ENCODE peak calls at places on chromosomes 11 and 22, in five cellular contexts. P, F, Z, J and I are unnamed samples.
A peak's percentile ranks its signal among the peaks of the same experiment; 100 is the strongest.

GRCh38 chr11:65708451-65708850 is 3.6 kb upstream of the KAT5 start:
- DNase-seq in P (no peak), F (no peak), Z (no peak), J (no peak), I (no peak)

GRCh38 chr11:133078591-133079179 is 453.6 kb downstream of the OPCML start:
- DNase-seq in P (peak; percentile 58), F (peak; percentile 69), Z (no peak), J (peak; percentile 78), I (no peak)

GRCh38 chr11:113507341-113507740 is 32.1 kb upstream of the DRD2 start:
- DNase-seq in P (no peak), F (no peak), Z (no peak), J (no peak), I (no peak)

GRCh38 chr11:35083181-35084061 is 55.5 kb upstream of the CD44 start:
- DNase-seq in P (no peak), F (peak; percentile 95), Z (peak; percentile 72), J (peak; percentile 6), I (peak; percentile 53)

GRCh38 chr11:125679397-125679796 is 1.2 kb downstream of the ACRV1 start:
- DNase-seq in P (no peak), F (peak; percentile 4), Z (no peak), J (no peak), I (no peak)

GRCh38 chr22:46068908-46069481 is 81.3 kb upstream of the PPARA start:
- DNase-seq in P (no peak), F (peak; percentile 75), Z (peak; percentile 19), J (no peak), I (peak; percentile 20)

GRCh38 chr22:31313366-31314147 is 21.3 kb upstream of the PIK3IP1 start:
- DNase-seq in P (peak; percentile 54), F (peak; percentile 82), Z (peak; percentile 94), J (peak; percentile 75), I (peak; percentile 62)

GRCh38 chr11:72012897-72013721 is 14.4 kb downstream of the IL18BP start:
- DNase-seq in P (no peak), F (no peak), Z (peak; percentile 77), J (no peak), I (peak; percentile 80)

GRCh38 chr11:72239849-72240460 is 4.0 kb downstream of the PHOX2A start:
- DNase-seq in P (no peak), F (peak; percentile 73), Z (no peak), J (peak; percentile 20), I (no peak)

GRCh38 chr11:48124880-48125279 is 91.7 kb upstream of the OR4B1 start:
- DNase-seq in P (no peak), F (no peak), Z (peak; percentile 35), J (no peak), I (no peak)

GRCh38 chr11:36030707-36031365 is 87.0 kb downstream of the LDLRAD3 start:
- DNase-seq in P (no peak), F (peak; percentile 79), Z (no peak), J (no peak), I (no peak)

GRCh38 chr22:17095538-17095937 is 10.7 kb downstream of the IL17RA start:
- DNase-seq in P (no peak), F (no peak), Z (no peak), J (peak; percentile 45), I (no peak)

GRCh38 chr11:74397531-74398243 is 546 bp downstream of the PGM2L1 start:
- DNase-seq in P (peak; percentile 27), F (peak; percentile 53), Z (no peak), J (peak; percentile 59), I (no peak)

GRCh38 chr22:21585389-21585788 is 17.9 kb downstream of the UBE2L3 start:
- DNase-seq in P (no peak), F (no peak), Z (no peak), J (no peak), I (no peak)

GRCh38 chr11:129768356-129768755 is 47.3 kb upstream of the TMEM45B start:
- DNase-seq in P (no peak), F (no peak), Z (no peak), J (no peak), I (no peak)

GRCh38 chr22:17131686-17132085 is 10.5 kb upstream of the TMEM121B start:
- DNase-seq in P (no peak), F (no peak), Z (no peak), J (peak; percentile 65), I (no peak)

DNA sequence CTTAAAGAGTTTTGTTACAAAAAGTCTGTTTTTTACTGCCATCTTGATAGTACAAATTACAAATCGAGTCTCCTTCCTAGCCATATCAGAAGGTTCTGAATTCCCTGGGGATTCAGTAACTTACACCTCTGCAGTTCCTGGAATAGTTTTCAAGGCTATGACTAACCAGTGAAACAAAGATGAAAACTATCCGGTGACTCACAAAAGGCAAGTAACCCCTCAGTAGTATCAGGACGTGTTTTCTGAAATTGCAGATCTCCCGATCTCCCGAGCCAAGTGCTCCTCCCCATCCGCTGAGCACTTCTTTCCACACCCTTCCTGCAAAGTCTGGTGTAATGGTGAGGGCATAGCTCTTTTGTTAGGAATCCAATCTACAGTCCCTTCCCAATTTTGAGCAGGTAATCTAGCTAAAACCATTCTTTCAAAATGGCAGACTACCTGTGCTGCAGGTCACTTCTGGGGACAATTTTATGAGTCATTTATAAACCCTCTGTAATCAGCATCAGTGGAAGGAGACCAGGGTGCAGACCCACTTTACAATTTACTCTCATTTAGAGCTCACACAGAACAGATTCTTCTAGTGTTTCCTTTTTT is 7.7 kb downstream of the E2F8 start:
- DNase-seq in P (no peak), F (peak; percentile 44), Z (no peak), J (no peak), I (no peak)
- H3K36me3 ChIP-seq in P (peaks cover 8% of the 10 kb centered on the region), F (no peaks in the 10 kb centered on the region), Z (no peaks in the 10 kb centered on the region), J (no peaks in the 10 kb centered on the region), I (no peaks in the 10 kb centered on the region)

DNA sequence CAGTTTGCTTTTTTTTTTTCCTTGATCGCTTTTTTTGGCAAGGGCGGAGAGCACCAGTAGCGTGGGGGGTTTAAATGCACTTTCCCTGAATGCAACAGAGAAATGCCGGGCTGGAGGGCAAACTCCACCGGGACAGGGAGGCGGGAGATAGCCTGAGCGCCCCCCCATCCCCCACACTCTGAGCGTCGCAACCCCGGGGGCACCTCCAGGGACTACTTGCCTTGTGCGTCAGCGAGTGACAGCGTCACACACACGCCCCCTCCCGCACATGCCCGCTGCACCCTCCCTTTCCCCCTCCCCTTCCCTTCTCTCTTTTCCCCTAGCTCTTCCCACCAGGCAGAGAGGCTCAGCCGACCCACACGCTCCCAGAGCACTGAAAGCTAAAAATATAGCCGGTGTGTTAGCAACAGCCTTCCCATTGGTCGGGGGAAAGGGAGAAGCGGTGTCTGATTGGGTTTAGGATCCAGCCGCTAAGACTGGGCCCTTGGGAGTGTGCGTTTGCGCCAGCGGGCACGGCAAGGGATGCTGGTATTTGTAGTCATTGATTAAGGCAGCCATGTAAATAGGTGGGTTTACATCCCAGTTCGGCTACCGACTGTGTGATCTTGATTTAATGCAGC is 1.7 kb upstream of the TOB2 start:
- DNase-seq in P (peak; percentile 99), F (peak; percentile 99), Z (peak; percentile 97), J (peak; percentile 98), I (peak; percentile 99)
- H3K4me3 ChIP-seq in P (peak overlapping the region; percentile 85), F (peak overlapping the region; percentile 99), Z (peak overlapping the region; percentile 93), J (peak overlapping the region; percentile 96), I (peak overlapping the region; percentile 95)

DNA sequence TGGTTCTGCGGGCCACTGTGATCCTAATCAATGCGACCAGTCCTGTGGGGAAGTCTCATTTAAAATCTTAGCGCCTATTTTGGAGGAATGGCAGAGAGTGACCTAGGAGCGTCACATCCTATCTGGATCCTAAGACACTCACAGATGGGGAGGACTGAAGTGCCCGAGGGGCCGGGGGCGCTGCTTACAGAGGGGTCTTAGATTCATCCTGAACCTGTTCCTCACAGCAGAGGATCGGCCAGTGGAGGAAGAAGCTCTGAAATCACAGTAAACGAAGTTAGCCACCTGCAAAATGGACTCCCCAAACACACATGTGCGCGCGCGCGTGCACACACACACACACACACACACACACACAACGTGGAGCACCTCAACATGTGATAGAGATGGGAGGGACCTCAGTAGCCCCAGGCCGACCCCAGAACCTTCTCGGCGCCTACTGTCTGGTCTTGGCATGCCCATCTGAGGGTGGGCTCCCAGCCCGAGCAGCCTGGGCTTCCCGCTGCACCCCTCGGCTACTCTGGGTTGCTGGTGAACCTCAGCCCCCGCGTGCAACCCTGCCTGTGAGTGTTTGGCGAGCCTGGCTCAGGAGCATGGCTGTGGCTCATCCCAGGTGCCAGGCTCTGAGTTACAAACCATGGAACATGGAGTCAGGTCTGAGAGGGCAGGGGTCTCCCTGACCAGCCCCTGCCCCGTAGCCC is 613.3 kb downstream of the TBC1D22A start:
- DNase-seq in P (no peak), F (no peak), Z (no peak), J (no peak), I (no peak)
- H3K36me3 ChIP-seq in P (no peaks in the 10 kb centered on the region), F (no peaks in the 10 kb centered on the region), Z (no peaks in the 10 kb centered on the region), J (no peaks in the 10 kb centered on the region), I (no peaks in the 10 kb centered on the region)

DNA sequence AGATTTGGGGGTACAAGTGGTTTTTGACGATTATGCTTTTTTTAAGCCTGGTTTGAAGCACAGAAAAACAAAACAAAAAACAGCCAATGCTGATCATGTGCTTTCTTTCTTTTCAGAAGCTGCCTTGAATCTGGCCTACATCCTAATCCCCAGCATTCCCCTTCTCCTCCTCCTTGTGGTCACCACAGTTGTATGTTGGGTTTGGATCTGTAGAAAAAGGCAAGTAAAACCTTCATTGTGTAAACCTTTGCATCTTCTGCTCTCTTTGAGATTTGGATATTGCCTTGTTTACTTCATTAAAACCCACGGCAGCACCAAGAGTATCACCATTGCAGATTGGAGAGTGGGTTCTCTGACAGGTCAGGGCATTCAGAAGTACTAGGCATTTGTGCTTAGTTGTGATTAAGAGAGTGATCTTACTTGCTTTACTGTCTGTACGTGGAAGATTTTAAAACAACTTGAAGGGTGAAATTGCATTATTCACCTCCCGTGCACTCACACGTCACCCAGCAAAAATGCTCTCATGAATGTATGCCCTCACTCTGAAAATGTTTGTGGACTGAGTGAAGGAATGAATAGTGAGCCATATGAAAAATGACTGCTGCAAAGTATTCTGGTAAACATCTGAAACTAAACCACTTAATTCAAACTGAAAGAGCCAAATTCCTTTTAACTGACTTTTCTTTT is 17.0 kb downstream of the LAYN start:
- DNase-seq in P (no peak), F (peak; percentile 98), Z (no peak), J (no peak), I (no peak)
- H3K4me3 ChIP-seq in P (no peak overlapping the region), F (peak overlapping the region; percentile 2), Z (no peak overlapping the region), J (no peak overlapping the region), I (no peak overlapping the region)